ENCODE peak calls at places on chromosomes 16 and 17, in six cellular contexts. B is B cell, L is left ventricle myocardium inferior, X is A673, F is RWPE1, A is tibial nerve. U is an unnamed sample.

GRCh38 chr17:7173687-7174602 is 5.2 kb downstream of the ASGR1 start:
- DNase-seq in B (peak; percentile 70), L (peak; percentile 55), X (peak; percentile 27), F (peak; percentile 29), A (peak; percentile 26), U (no peak)

GRCh38 chr17:70848785-70849184 is 679.5 kb downstream of the KCNJ2 start:
- DNase-seq in B (no peak), L (no peak), X (no peak), F (peak; percentile 2), A (no peak), U (no peak)

GRCh38 chr17:82030470-82031302 is 792 bp upstream of the RAC3 start:
- DNase-seq in B (peak; percentile 88), L (peak; percentile 81), X (peak; percentile 91), F (peak; percentile 74), A (peak; percentile 55), U (peak; percentile 95)

GRCh38 chr16:77199211-77199610 is at the start of gene SYCE1L:
- DNase-seq in B (no peak), L (no peak), X (no peak), F (no peak), A (no peak), U (no peak)

GRCh38 chr17:62807812-62808575 is at the start of gene MARCHF10:
- DNase-seq in B (peak; percentile 79), L (no peak), X (no peak), F (peak; percentile 51), A (no peak), U (peak; percentile 76)

GRCh38 chr17:14354807-14355206 is 53.9 kb downstream of the HS3ST3B1 start:
- DNase-seq in B (no peak), L (no peak), X (no peak), F (no peak), A (no peak), U (no peak)

GRCh38 chr16:46768809-46769208 is 20.7 kb upstream of the MYLK3 start:
- DNase-seq in B (no peak), L (no peak), X (no peak), F (no peak), A (no peak), U (no peak)

GRCh38 chr17:5297245-5297644 is 15.2 kb downstream of the RABEP1 start:
- DNase-seq in B (no peak), L (no peak), X (no peak), F (no peak), A (no peak), U (no peak)

GRCh38 chr17:63989622-63990345 is 8.4 kb upstream of the PRR29 start:
- DNase-seq in B (no peak), L (peak; percentile 3), X (no peak), F (no peak), A (no peak), U (no peak)

GRCh38 chr16:66639091-66639885 is 34.8 kb downstream of the CMTM3 start:
- DNase-seq in B (no peak), L (no peak), X (no peak), F (peak; percentile 50), A (no peak), U (no peak)

GRCh38 chr16:87060026-87060986 is 256.9 kb downstream of the C16orf95 start:
- DNase-seq in B (no peak), L (no peak), X (peak; percentile 30), F (no peak), A (no peak), U (no peak)

GRCh38 chr16:3142327-3142726 is 7.5 kb downstream of the ZNF213 start:
- DNase-seq in B (peak; percentile 24), L (no peak), X (no peak), F (no peak), A (no peak), U (peak; percentile 84)

GRCh38 chr17:31556969-31557620 is 165.6 kb downstream of the RAB11FIP4 start:
- DNase-seq in B (no peak), L (no peak), X (no peak), F (no peak), A (no peak), U (no peak)

GRCh38 chr17:46979023-46979870 is at the start of gene RPRML:
- DNase-seq in B (peak; percentile 65), L (peak; percentile 28), X (peak; percentile 40), F (peak; percentile 8), A (no peak), U (no peak)

GRCh38 chr17:37713028-37713431 is 31.8 kb downstream of the HNF1B start:
- DNase-seq in B (no peak), L (no peak), X (no peak), F (no peak), A (no peak), U (no peak)

GRCh38 chr17:37711113-37711512 is 33.7 kb downstream of the HNF1B start:
- DNase-seq in B (no peak), L (no peak), X (no peak), F (no peak), A (no peak), U (no peak)

GRCh38 chr17:37708616-37709212 is 36.1 kb downstream of the HNF1B start:
- DNase-seq in B (no peak), L (no peak), X (no peak), F (no peak), A (no peak), U (no peak)

GRCh38 chr17:37708008-37708615 is 36.7 kb downstream of the HNF1B start:
- DNase-seq in B (no peak), L (no peak), X (no peak), F (no peak), A (no peak), U (no peak)

DNA sequence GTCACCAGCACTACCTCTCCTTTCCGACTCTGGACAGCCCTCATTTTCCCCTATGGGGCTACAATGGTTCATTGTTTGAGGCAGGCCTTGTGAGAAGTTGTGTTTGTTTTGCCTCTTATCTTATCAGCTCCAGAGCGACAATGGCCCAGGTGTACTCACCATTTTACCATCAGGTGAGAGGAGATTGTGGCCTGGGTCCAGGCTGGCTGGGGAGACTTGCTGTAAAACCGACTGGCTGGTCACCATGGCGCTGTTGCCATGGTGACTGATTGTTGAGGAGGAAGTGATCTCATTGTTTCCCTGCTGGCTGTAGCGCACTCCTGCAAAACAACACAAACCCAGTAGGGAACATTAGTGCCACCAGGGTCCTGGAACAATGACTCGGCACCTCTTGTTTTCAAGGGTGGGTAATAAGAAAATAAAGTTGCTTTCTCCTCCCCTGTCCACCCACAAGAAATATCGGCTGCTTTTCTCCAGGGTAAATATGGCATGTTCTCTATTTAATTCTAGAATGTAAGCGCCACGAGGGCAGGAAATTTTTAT is 34.4 kb downstream of the HNF1B start:
- DNase-seq in B (no peak), L (no peak), X (peak; percentile 48), F (no peak), A (no peak), U (no peak)
- TF ChIP-seq CTCF in B (no peak), L (no peak), X (no peak), F (no peak), A (no peak), U (no peak)

GRCh38 chr17:78014651-78015050 is 56.1 kb downstream of the TNRC6C start:
- DNase-seq in B (no peak), L (no peak), X (no peak), F (no peak), A (no peak), U (no peak)

GRCh38 chr17:78010759-78011158 is 52.3 kb downstream of the TNRC6C start:
- DNase-seq in B (no peak), L (no peak), X (no peak), F (no peak), A (no peak), U (no peak)

GRCh38 chr17:78016852-78017251 is 58.3 kb downstream of the TNRC6C start:
- DNase-seq in B (no peak), L (no peak), X (no peak), F (no peak), A (no peak), U (no peak)

GRCh38 chr17:78012428-78012827 is 53.9 kb downstream of the TNRC6C start:
- DNase-seq in B (no peak), L (no peak), X (no peak), F (no peak), A (no peak), U (no peak)

DNA sequence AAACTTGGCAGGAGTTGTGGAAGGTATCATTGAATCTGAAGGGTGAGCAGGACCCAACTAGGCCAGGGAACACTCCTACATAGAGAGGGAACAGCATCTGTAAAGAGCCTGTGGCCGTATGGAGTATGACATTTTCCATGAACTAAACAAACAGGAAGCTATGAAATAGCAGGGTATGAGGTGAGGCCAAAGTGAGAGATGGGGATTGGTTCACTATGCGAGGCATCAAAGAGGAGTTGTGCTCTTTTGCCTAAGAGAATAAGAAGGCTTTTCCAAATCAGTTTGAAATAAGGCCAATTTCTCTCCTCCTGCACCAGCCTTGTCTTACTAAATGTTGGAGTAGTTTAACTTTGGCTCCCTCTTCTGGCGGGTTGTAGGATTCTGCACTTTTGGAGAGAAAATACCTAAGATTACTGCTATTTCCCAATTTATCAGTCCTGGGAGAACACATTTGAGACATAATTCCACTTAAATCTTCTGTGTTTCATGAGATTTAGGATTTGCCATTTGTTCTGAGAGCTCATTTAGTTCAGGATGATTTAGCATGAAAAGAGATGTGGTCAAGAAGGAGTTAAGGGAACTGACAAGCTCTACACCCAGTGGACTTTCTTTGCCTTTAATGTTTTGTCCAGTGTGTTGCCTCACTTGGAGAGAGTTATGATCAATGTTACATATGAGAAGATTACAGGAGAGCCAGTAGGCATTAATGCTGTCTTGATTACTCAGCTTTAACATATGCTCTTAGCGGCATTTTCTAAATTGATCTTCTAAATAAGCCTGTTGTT is 55.4 kb downstream of the TNRC6C start:
- DNase-seq in B (peak; percentile 46), L (no peak), X (peak; percentile 82), F (peak; percentile 49), A (peak; percentile 45), U (no peak)
- TF ChIP-seq CTCF in B (peak; percentile 91), L (peak; percentile 84), X (peak; percentile 87), F (peak; percentile 90), A (peak; percentile 77), U (peak; percentile 91)

DNA sequence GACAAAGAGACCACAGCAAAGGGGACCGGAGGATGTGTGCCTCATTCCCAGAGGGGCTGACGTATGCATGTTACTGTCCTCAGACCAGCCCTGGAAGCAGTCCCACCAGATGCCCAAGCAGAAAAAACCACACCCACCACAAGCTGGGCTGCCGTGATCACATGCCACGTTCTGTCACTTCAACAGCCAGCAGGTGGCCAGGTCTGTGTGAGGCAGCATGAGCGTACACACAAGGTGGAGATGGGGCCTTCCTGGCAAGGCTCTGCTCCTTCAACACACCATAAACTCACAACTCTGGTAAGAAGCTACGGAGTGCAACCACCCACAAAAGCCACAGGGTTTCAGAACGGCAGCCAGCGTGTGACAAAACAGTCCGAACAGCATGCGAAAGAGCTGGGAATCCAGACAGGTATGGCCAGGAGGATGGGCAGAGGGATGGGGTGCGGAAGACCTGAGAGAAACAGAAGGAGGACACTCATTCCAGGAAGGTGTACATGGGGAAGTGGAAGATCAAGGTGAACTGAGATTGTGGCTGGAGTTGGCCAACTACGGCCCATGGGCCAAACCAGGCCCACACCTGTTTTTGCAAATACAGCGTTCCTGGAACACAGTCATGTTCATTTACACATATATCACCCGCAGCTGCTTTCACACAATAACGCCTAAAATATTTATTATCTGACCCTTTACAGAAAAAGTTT is 27.9 kb downstream of the MBTPS1 start:
- DNase-seq in B (peak; percentile 50), L (peak; percentile 69), X (no peak), F (no peak), A (no peak), U (peak; percentile 44)
- TF ChIP-seq CTCF in B (peak; percentile 29), L (peak; percentile 44), X (no peak), F (no peak), A (no peak), U (no peak)

DNA sequence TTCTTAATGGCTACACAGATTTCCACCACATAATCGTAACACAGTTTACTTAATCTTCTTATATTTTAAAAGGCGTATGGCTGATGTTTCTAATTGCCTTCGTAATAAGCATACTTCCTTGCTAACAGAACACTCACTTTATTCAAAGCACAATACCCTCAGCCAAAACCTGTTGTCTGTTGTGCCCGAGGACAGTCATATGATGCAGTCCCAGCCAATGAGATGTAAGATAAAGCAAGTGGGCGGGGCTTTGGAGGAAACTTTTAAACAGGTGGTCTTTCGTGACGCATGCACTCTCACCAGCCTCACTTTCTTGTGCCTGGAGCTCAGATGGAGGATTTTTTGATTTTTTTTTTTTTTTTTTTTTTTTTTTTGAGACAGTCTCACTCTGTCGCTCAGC is 174.1 kb downstream of the ZFHX3 start:
- DNase-seq in B (no peak), L (no peak), X (peak; percentile 41), F (no peak), A (no peak), U (no peak)
- TF ChIP-seq CTCF in B (no peak), L (no peak), X (no peak), F (no peak), A (no peak), U (no peak)